ENCODE peak calls at places on chromosomes 16 and 17, in four cellular contexts. One of them, this sample, is unnamed.

GRCh38 chr17:60224064-60224463 is 74.3 kb downstream of the CA4 start:
- DNase-seq in transverse colon: no peak
- DNase-seq in AG04450: no peak
- DNase-seq in dorsolateral prefrontal cortex: no peak
- DNase-seq in this sample: no peak

GRCh38 chr16:74034862-74035261 is 261.8 kb upstream of the PSMD7 start:
- DNase-seq in AG04450: no peak
- DNase-seq in dorsolateral prefrontal cortex: no peak
- DNase-seq in transverse colon: peak; percentile 11
- DNase-seq in this sample: peak; percentile 16

GRCh38 chr17:60128171-60128859 is 21.5 kb upstream of the CA4 start:
- DNase-seq in transverse colon: no peak
- DNase-seq in dorsolateral prefrontal cortex: no peak
- DNase-seq in AG04450: no peak
- DNase-seq in this sample: no peak

GRCh38 chr16:50683689-50684374 is 2.7 kb upstream of the SNX20 start:
- DNase-seq in dorsolateral prefrontal cortex: no peak
- DNase-seq in transverse colon: peak; percentile 69
- DNase-seq in AG04450: no peak
- DNase-seq in this sample: no peak

GRCh38 chr16:68605746-68606145 is 39.4 kb upstream of the CDH3 start:
- DNase-seq in dorsolateral prefrontal cortex: no peak
- DNase-seq in AG04450: no peak
- DNase-seq in transverse colon: no peak
- DNase-seq in this sample: peak; percentile 86

GRCh38 chr17:16879686-16880085 is 92.2 kb downstream of the TNFRSF13B start:
- DNase-seq in dorsolateral prefrontal cortex: no peak
- DNase-seq in AG04450: no peak
- DNase-seq in transverse colon: no peak
- DNase-seq in this sample: no peak

GRCh38 chr17:13118311-13118710 is 100.5 kb upstream of the ELAC2 start:
- DNase-seq in AG04450: no peak
- DNase-seq in transverse colon: no peak
- DNase-seq in dorsolateral prefrontal cortex: no peak
- DNase-seq in this sample: no peak

GRCh38 chr17:75315541-75316243 is 26.5 kb upstream of the SLC25A19 start:
- DNase-seq in dorsolateral prefrontal cortex: no peak
- DNase-seq in transverse colon: no peak
- DNase-seq in AG04450: no peak
- DNase-seq in this sample: no peak

GRCh38 chr17:44350733-44351226 is 5.7 kb downstream of the GRN start:
- DNase-seq in transverse colon: peak; percentile 71
- DNase-seq in AG04450: no peak
- DNase-seq in dorsolateral prefrontal cortex: peak; percentile 83
- DNase-seq in this sample: peak; percentile 64

GRCh38 chr17:4586043-4586442 is 1.7 kb downstream of the SMTNL2 start:
- DNase-seq in transverse colon: no peak
- DNase-seq in dorsolateral prefrontal cortex: no peak
- DNase-seq in AG04450: no peak
- DNase-seq in this sample: no peak

GRCh38 chr16:22191089-22191965 is 14.8 kb upstream of the EEF2K start:
- DNase-seq in AG04450: peak; percentile 96
- DNase-seq in dorsolateral prefrontal cortex: peak; percentile 99
- DNase-seq in transverse colon: peak; percentile 100
- DNase-seq in this sample: peak; percentile 94

GRCh38 chr16:88927010-88927409 is 50.0 kb downstream of the CBFA2T3 start:
- DNase-seq in dorsolateral prefrontal cortex: no peak
- DNase-seq in AG04450: no peak
- DNase-seq in transverse colon: peak; percentile 36
- DNase-seq in this sample: no peak

GRCh38 chr17:73657473-73658116 is 13.3 kb upstream of the SDK2 start:
- DNase-seq in dorsolateral prefrontal cortex: no peak
- DNase-seq in transverse colon: peak; percentile 74
- DNase-seq in AG04450: no peak
- DNase-seq in this sample: peak; percentile 49

GRCh38 chr17:72523491-72523890 is 402.7 kb downstream of the SOX9 start:
- DNase-seq in dorsolateral prefrontal cortex: no peak
- DNase-seq in AG04450: no peak
- DNase-seq in transverse colon: no peak
- DNase-seq in this sample: no peak

GRCh38 chr17:77444653-77445029 is 303.9 kb downstream of the SEC14L1 start:
- DNase-seq in transverse colon: peak; percentile 49
- DNase-seq in dorsolateral prefrontal cortex: no peak
- DNase-seq in AG04450: no peak
- DNase-seq in this sample: no peak

GRCh38 chr16:22075776-22076175 is 16.6 kb upstream of the VWA3A start:
- DNase-seq in transverse colon: no peak
- DNase-seq in dorsolateral prefrontal cortex: no peak
- DNase-seq in AG04450: no peak
- DNase-seq in this sample: no peak

GRCh38 chr16:67825906-67826305 is 16.2 kb upstream of the THAP11 start:
- DNase-seq in dorsolateral prefrontal cortex: no peak
- DNase-seq in transverse colon: no peak
- DNase-seq in AG04450: no peak
- DNase-seq in this sample: no peak

GRCh38 chr17:50540485-50541401 is 6.2 kb upstream of the SPATA20 start:
- DNase-seq in AG04450: no peak
- DNase-seq in transverse colon: no peak
- DNase-seq in dorsolateral prefrontal cortex: no peak
- DNase-seq in this sample: no peak

GRCh38 chr17:81481011-81481799 is 31.4 kb downstream of the ACTG1 start:
- DNase-seq in dorsolateral prefrontal cortex: peak; percentile 85
- DNase-seq in transverse colon: peak; percentile 57
- DNase-seq in AG04450: no peak
- DNase-seq in this sample: peak; percentile 88

GRCh38 chr17:36525113-36525512 is 9.6 kb downstream of the MYO19 start:
- DNase-seq in transverse colon: no peak
- DNase-seq in AG04450: no peak
- DNase-seq in dorsolateral prefrontal cortex: no peak
- DNase-seq in this sample: no peak

GRCh38 chr16:87604572-87605135 is 2.3 kb downstream of the JPH3 start:
- DNase-seq in AG04450: no peak
- DNase-seq in transverse colon: no peak
- DNase-seq in dorsolateral prefrontal cortex: no peak
- DNase-seq in this sample: no peak

GRCh38 chr16:14321542-14321941 is 250.4 kb downstream of the MRTFB start:
- DNase-seq in transverse colon: no peak
- DNase-seq in AG04450: no peak
- DNase-seq in dorsolateral prefrontal cortex: peak; percentile 58
- DNase-seq in this sample: no peak

GRCh38 chr16:57889111-57889510 is 81.8 kb downstream of the CNGB1 start:
- DNase-seq in dorsolateral prefrontal cortex: no peak
- DNase-seq in transverse colon: no peak
- DNase-seq in AG04450: no peak
- DNase-seq in this sample: no peak

GRCh38 chr16:1512174-1512573 is 19.0 kb downstream of the TELO2 start:
- DNase-seq in AG04450: no peak
- DNase-seq in dorsolateral prefrontal cortex: no peak
- DNase-seq in transverse colon: no peak
- DNase-seq in this sample: no peak

GRCh38 chr17:1315891-1316403 is 36.5 kb downstream of the TRARG1 start:
- DNase-seq in dorsolateral prefrontal cortex: no peak
- DNase-seq in transverse colon: no peak
- DNase-seq in AG04450: no peak
- DNase-seq in this sample: no peak

GRCh38 chr16:65961491-65962143 is 404.9 kb upstream of the CDH5 start:
- DNase-seq in AG04450: no peak
- DNase-seq in transverse colon: no peak
- DNase-seq in dorsolateral prefrontal cortex: no peak
- DNase-seq in this sample: no peak

GRCh38 chr16:89945654-89946053 is 2.9 kb upstream of the DEF8 start:
- DNase-seq in transverse colon: no peak
- DNase-seq in dorsolateral prefrontal cortex: no peak
- DNase-seq in AG04450: no peak
- DNase-seq in this sample: no peak

GRCh38 chr17:58447039-58447975 is 30.0 kb upstream of the RNF43 start:
- DNase-seq in transverse colon: peak; percentile 81
- DNase-seq in dorsolateral prefrontal cortex: no peak
- DNase-seq in AG04450: peak; percentile 76
- DNase-seq in this sample: peak; percentile 69

GRCh38 chr16:35596467-35596866 is 2137.1 kb downstream of the TP53TG3F start:
- DNase-seq in dorsolateral prefrontal cortex: no peak
- DNase-seq in AG04450: no peak
- DNase-seq in transverse colon: no peak
- DNase-seq in this sample: no peak

GRCh38 chr17:72661093-72661944 is 431.2 kb downstream of the SLC39A11 start:
- DNase-seq in transverse colon: no peak
- DNase-seq in dorsolateral prefrontal cortex: no peak
- DNase-seq in AG04450: no peak
- DNase-seq in this sample: peak; percentile 68

DNA sequence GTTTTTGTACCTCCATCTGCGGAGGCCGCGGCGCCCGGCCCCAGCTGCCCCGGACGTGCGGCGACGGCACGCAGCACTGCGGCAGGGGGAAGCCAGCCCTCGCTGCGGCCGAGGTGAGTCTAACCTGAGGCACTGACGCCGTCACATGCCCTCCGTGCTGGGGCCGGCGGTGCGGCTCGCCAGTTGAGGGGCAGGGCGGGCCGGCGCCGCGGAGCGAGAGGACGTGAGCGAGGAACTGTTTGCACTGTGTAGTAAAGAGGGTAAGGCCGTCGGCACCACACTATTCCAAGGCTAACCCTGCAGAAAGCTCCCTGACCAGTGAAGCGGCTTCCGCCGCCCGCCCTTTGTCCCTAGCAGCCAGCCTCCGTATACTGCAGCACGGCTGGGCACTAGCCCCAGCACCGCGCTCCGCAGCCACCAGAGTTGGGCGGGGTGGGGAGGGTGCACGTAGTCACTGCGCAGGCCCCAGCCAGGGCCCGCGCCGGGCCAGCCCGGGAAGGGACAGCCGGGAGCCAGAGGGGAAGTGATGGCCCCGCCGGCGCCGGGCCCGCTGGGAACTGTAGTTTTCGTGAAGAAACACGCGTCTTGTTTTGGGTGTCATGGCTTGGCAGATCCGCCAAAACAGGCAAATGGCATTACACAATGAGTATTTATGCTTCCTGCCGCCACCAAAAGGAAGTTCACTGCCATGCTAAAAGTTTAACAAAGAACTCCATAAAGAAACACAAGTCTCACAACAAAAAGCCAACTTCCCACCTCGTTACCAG is 580 bp upstream of the KANSL1 start:
- DNase-seq in transverse colon: peak; percentile 96
- DNase-seq in dorsolateral prefrontal cortex: peak; percentile 97
- DNase-seq in AG04450: peak; percentile 70
- DNase-seq in this sample: peak; percentile 96
- TF ChIP-seq CTCF in transverse colon: peak; percentile 4
- TF ChIP-seq CTCF in dorsolateral prefrontal cortex: peak; percentile 41
- TF ChIP-seq CTCF in AG04450: no peak
- TF ChIP-seq CTCF in this sample: peak; percentile 46

GRCh38 chr16:24769806-24770205 is 40.4 kb downstream of the TNRC6A start:
- DNase-seq in AG04450: peak; percentile 15
- DNase-seq in dorsolateral prefrontal cortex: no peak
- DNase-seq in transverse colon: no peak
- DNase-seq in this sample: no peak
- H3K27ac ChIP-seq in AG04450: no peak overlapping the region
- H3K27ac ChIP-seq in dorsolateral prefrontal cortex: no peak overlapping the region
- H3K27ac ChIP-seq in transverse colon: no peak overlapping the region
- H3K27ac ChIP-seq in this sample: no peak overlapping the region

DNA sequence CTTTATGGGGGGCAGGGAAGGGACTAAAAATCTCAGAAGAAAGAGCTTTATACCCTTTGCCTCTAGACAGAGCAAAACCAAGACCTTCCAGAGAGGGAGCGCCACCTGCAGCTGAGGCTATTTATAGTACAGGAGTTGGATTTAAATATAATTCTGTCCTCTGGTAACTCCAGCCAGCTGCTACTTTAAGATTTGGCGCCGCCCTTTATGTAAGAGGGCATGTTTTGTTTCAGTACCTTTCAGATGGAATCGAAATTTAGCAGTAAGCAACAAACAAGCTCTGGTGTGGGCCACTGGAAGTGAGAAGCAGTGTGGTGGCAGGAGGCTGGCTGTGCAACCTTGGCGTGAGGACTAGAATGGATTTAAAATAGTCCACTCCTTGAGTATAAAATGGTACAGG is 5.2 kb upstream of the GUCY2D start:
- DNase-seq in AG04450: no peak
- DNase-seq in dorsolateral prefrontal cortex: no peak
- DNase-seq in transverse colon: peak; percentile 67
- DNase-seq in this sample: no peak
- TF ChIP-seq CTCF in AG04450: peak; percentile 55
- TF ChIP-seq CTCF in dorsolateral prefrontal cortex: no peak
- TF ChIP-seq CTCF in transverse colon: peak; percentile 35
- TF ChIP-seq CTCF in this sample: peak; percentile 34

GRCh38 chr16:85213926-85214294 is 101.6 kb upstream of the CIBAR2 start:
- DNase-seq in transverse colon: no peak
- DNase-seq in dorsolateral prefrontal cortex: no peak
- DNase-seq in AG04450: no peak
- DNase-seq in this sample: no peak
- H3K27ac ChIP-seq in transverse colon: no peak overlapping the region
- H3K27ac ChIP-seq in dorsolateral prefrontal cortex: no peak overlapping the region
- H3K27ac ChIP-seq in AG04450: no peak overlapping the region
- H3K27ac ChIP-seq in this sample: no peak overlapping the region

This sample was measured in RWPE1.